ENCODE peak calls at places on chromosomes 2 and 18, in ten cellular contexts. L is transverse colon, X is colonic mucosa, S is K562, M is ovary, P is suprapubic skin, Z is testis, Q is sigmoid colon, K is cardiac muscle cell, A is breast epithelium. G is an unnamed sample. For H3K9me3, the result is how much of the 10 kb centered on the place peaks cover.

GRCh38 chr2:211085056-211085680 is 528.8 kb downstream of the CPS1 start:
- DNase-seq in M (no peak), P (no peak), L (no peak), Z (peak), Q (no peak), A (no peak), K (peak), X (peak), S (peak), G (no peak)

GRCh38 chr2:119857742-119858141 is 98.0 kb downstream of the PTPN4 start:
- DNase-seq in K (no peak), Z (no peak), L (no peak), A (no peak), S (no peak), P (no peak), M (no peak), Q (no peak), X (no peak), G (no peak)

GRCh38 chr2:233414777-233415570 is 60.7 kb downstream of the DGKD start:
- DNase-seq in L (no peak), P (peak), S (no peak), X (peak), Z (peak), K (no peak), M (no peak), A (no peak), Q (no peak), G (no peak)

GRCh38 chr18:60452424-60452823 is 79.8 kb upstream of the MC4R start:
- DNase-seq in Z (no peak), X (no peak), P (no peak), L (no peak), S (no peak), M (no peak), Q (no peak), K (no peak), A (no peak), G (no peak)

GRCh38 chr18:60684843-60685513 is 312.4 kb upstream of the MC4R start:
- DNase-seq in K (peak), S (no peak), X (no peak), L (no peak), A (no peak), P (no peak), M (no peak), Z (no peak), Q (no peak), G (no peak)

GRCh38 chr2:48415765-48416515 is 114.0 kb upstream of the STON1 start:
- DNase-seq in Q (no peak), Z (no peak), X (no peak), S (no peak), L (no peak), P (no peak), M (no peak), A (no peak), K (no peak), G (no peak)

GRCh38 chr2:68292108-68292710 is 27.5 kb downstream of the CNRIP1 start:
- DNase-seq in Z (no peak), A (no peak), K (peak), S (peak), M (no peak), X (no peak), L (no peak), Q (no peak), P (no peak), G (no peak)

GRCh38 chr2:74374509-74375205 is 5.5 kb downstream of the DCTN1 start:
- DNase-seq in S (peak), L (peak), X (peak), A (no peak), K (peak), M (peak), Q (peak), P (no peak), Z (peak), G (peak)

GRCh38 chr2:169080250-169081035 is 11.1 kb downstream of the DHRS9 start:
- DNase-seq in Z (no peak), A (no peak), P (no peak), S (no peak), Q (no peak), X (no peak), M (no peak), K (no peak), L (no peak), G (no peak)

GRCh38 chr2:168336786-168337388 is 89.5 kb upstream of the STK39 start:
- DNase-seq in M (no peak), A (peak), L (peak), Z (peak), P (no peak), Q (no peak), S (no peak), X (peak), K (peak), G (no peak)

GRCh38 chr2:119290859-119291587 is 67.4 kb downstream of the STEAP3 start:
- DNase-seq in L (peak), A (peak), K (peak), S (peak), P (no peak), Z (peak), M (peak), Q (peak), X (peak), G (peak)

GRCh38 chr2:203195331-203195730 is 43.5 kb upstream of the CYP20A1 start:
- DNase-seq in M (no peak), K (no peak), P (no peak), A (no peak), Q (no peak), Z (no peak), L (no peak), S (no peak), X (no peak), G (no peak)

GRCh38 chr2:68060652-68061051 is 2.2 kb downstream of the C1D start:
- DNase-seq in P (no peak), M (no peak), K (no peak), X (no peak), Q (no peak), Z (no peak), S (no peak), A (no peak), L (no peak), G (no peak)

GRCh38 chr18:74531043-74531442 is 3.3 kb upstream of the CNDP1 start:
- DNase-seq in S (no peak), M (no peak), K (no peak), Q (peak), L (no peak), A (no peak), Z (no peak), P (no peak), X (no peak), G (no peak)

GRCh38 chr2:150997702-150998480 is 263.8 kb downstream of the RBM43 start:
- DNase-seq in Q (no peak), X (no peak), L (no peak), A (no peak), M (no peak), Z (no peak), K (no peak), P (no peak), S (no peak), G (no peak)

DNA sequence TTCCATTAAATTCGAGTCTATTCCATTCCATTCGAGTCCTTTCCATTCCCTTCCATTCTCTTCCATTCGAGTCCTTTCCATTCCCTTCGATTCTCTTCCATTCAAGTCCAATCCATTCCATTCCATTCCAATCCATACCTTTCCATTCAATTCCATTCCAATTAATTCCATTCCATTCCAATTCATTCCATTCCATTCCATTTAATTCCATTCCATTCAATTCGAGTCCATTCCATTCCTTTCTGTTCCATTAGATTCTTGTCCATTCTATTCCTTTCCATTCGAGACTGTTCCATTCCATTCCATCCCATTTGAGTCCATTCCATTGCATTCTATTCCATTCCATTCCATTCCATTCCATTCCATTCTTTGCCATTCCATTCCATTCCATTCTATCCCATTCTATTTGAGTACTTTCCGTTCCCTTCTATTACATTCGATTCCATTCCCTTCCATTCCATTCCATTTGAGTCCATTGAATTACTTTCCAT is 1130.0 kb downstream of the RPIA start:
- DNase-seq in Q (no peak), A (no peak), K (no peak), Z (no peak), S (no peak), L (no peak), X (no peak), M (no peak), P (no peak), G (no peak)
- H3K9me3 ChIP-seq in Q (under half), A (half or more), K (half or more), Z (under half), S (under half), L (under half), X (under half), M (under half), P (under half), G (under half)

GRCh38 chr2:241937297-241937696 is 67.8 kb downstream of the RTP5 start:
- DNase-seq in M (no peak), K (no peak), L (no peak), A (no peak), X (no peak), Q (no peak), Z (no peak), P (no peak), S (no peak), G (no peak)
- H3K9me3 ChIP-seq in M (under half), K (under half), L (under half), A (under half), X (under half), Q (under half), Z (under half), P (under half), S (under half), G (under half)

GRCh38 chr18:13700153-13700552 is 26.2 kb downstream of the FAM210A start:
- DNase-seq in P (no peak), S (no peak), Q (no peak), Z (no peak), L (no peak), A (no peak), X (no peak), K (no peak), M (no peak), G (no peak)

DNA sequence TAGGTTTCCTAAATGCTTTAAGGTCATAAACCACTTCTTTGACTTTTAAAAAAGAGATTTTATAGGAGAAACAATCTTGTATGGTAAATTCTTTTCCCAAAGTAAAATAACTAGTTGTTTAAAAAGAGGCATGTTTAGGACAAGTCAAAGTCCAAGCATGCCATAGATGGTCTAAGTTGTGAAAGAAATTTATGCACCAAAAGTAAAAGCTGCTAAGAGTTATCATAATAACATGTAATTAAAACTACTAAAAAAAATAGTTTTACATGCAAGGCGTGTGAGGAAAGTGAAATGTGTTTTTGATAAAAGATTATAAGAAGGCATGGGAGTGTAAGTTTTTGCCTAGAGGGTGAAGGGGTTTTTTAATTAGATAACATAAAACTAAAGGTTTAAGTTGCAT is 22.5 kb downstream of the FAM210A start:
- DNase-seq in S (no peak), A (no peak), M (no peak), Z (no peak), Q (no peak), P (no peak), K (no peak), X (no peak), L (no peak), G (no peak)
- H3K9me3 ChIP-seq in S (under half), A (under half), M (under half), Z (under half), Q (under half), P (under half), K (under half), X (under half), L (under half), G (under half)

DNA sequence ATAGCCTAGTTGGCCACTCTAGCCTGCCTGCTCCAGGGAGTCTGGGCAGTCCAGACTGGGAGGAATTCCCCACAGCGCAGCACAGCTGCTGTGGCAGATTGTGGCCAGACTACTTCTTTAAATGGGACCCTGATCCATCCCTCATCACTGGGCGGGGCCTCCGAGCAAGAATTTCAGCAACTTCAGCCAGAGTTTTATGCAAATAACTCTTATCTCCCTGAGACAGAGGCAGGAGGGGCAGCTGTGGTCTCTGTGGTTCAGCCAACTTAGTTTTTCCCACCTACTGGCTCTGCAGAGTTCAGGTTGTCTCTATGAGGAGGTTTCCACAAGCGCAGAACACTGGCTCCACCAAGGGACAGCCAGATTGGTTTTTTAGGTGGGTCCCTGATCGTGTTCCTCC is 1583.2 kb downstream of the SUCLG1 start:
- DNase-seq in S (peak), Z (no peak), X (no peak), A (no peak), Q (no peak), P (no peak), M (no peak), L (no peak), K (no peak), G (peak)
- H3K9me3 ChIP-seq in S (under half), Z (under half), X (under half), A (under half), Q (under half), P (under half), M (under half), L (under half), K (under half), G (under half)

GRCh38 chr2:89780318-89780717 is 1088.8 kb downstream of the RPIA start:
- DNase-seq in K (no peak), Z (no peak), X (no peak), P (no peak), S (no peak), A (no peak), L (no peak), Q (no peak), M (no peak), G (no peak)

GRCh38 chr2:89784960-89785359 is 1093.5 kb downstream of the RPIA start:
- DNase-seq in Q (no peak), M (no peak), P (no peak), A (no peak), L (no peak), X (no peak), Z (no peak), K (no peak), S (no peak), G (no peak)

GRCh38 chr2:89781962-89782361 is 1090.5 kb downstream of the RPIA start:
- DNase-seq in S (no peak), K (no peak), Q (no peak), P (no peak), X (no peak), A (no peak), M (no peak), L (no peak), Z (no peak), G (no peak)
- H3K9me3 ChIP-seq in S (under half), K (half or more), Q (under half), P (half or more), X (under half), A (under half), M (under half), L (under half), Z (under half), G (under half)

DNA sequence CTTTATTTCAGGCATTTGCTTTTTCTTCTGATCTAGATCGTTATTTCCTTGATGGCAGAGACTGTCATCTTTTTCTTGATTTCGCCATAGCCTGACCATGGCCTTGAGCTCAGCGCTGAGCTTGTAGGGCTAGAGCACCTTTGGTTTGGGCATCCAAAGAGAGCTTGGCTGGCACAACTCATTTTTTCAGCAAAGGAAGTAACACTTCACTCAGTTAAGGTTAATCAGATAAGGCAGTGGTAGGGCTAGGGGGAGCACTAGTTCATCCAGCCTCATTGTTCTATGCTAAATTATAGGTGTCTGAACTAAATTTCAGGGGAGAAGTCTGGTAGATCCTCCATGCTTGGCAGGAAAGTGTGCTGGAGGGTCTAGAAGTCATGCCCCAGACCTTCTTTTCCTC is 125.0 kb downstream of the SETBP1 start:
- DNase-seq in L (no peak), Q (no peak), K (no peak), X (no peak), A (no peak), M (no peak), Z (no peak), S (no peak), P (no peak), G (no peak)
- H3K9me3 ChIP-seq in L (under half), Q (under half), K (under half), X (under half), A (under half), M (under half), Z (under half), S (under half), P (under half), G (under half)

G was measured in right cardiac atrium.